ENCODE peak calls at places on chromosomes 12 and 14, in eight cellular contexts. One of them, this sample, is unnamed.
A peak's percentile ranks its signal among the peaks of the same experiment; 100 is the strongest.

GRCh38 chr14:88069677-88070076 is 64.7 kb downstream of the GPR65 start:
- DNase-seq in tibial nerve: no peak
- DNase-seq in CD4-positive, alpha-beta memory T cell: no peak
- DNase-seq in body of pancreas: no peak
- DNase-seq in H9: no peak
- DNase-seq in breast epithelium: no peak
- DNase-seq in thyroid gland: no peak
- DNase-seq in Caco-2: no peak
- DNase-seq in this sample: no peak

GRCh38 chr12:130761537-130762318 is 45.6 kb upstream of the RIMBP2 start:
- DNase-seq in Caco-2: peak; percentile 76
- DNase-seq in CD4-positive, alpha-beta memory T cell: peak; percentile 47
- DNase-seq in thyroid gland: peak; percentile 53
- DNase-seq in breast epithelium: no peak
- DNase-seq in body of pancreas: peak; percentile 31
- DNase-seq in tibial nerve: no peak
- DNase-seq in H9: peak; percentile 80
- DNase-seq in this sample: peak; percentile 33

GRCh38 chr14:74979029-74979428 is 23.6 kb upstream of the PGF start:
- DNase-seq in CD4-positive, alpha-beta memory T cell: no peak
- DNase-seq in breast epithelium: no peak
- DNase-seq in Caco-2: no peak
- DNase-seq in body of pancreas: no peak
- DNase-seq in H9: no peak
- DNase-seq in thyroid gland: no peak
- DNase-seq in tibial nerve: no peak
- DNase-seq in this sample: no peak

GRCh38 chr12:28780096-28780495 is 369.0 kb upstream of the FAR2 start:
- DNase-seq in thyroid gland: no peak
- DNase-seq in breast epithelium: no peak
- DNase-seq in H9: no peak
- DNase-seq in CD4-positive, alpha-beta memory T cell: no peak
- DNase-seq in body of pancreas: no peak
- DNase-seq in Caco-2: no peak
- DNase-seq in tibial nerve: no peak
- DNase-seq in this sample: no peak

GRCh38 chr14:41830679-41831078 is 224.0 kb downstream of the LRFN5 start:
- DNase-seq in Caco-2: peak; percentile 2
- DNase-seq in CD4-positive, alpha-beta memory T cell: no peak
- DNase-seq in tibial nerve: no peak
- DNase-seq in thyroid gland: no peak
- DNase-seq in body of pancreas: no peak
- DNase-seq in H9: no peak
- DNase-seq in breast epithelium: no peak
- DNase-seq in this sample: no peak

GRCh38 chr12:123363743-123364531 is 710 bp downstream of the SBNO1 start:
- DNase-seq in breast epithelium: no peak
- DNase-seq in tibial nerve: no peak
- DNase-seq in CD4-positive, alpha-beta memory T cell: peak; percentile 33
- DNase-seq in Caco-2: peak; percentile 30
- DNase-seq in body of pancreas: peak; percentile 8
- DNase-seq in H9: peak; percentile 39
- DNase-seq in thyroid gland: no peak
- DNase-seq in this sample: peak; percentile 10

GRCh38 chr14:21197418-21198205 is 41.7 kb upstream of the OR5AU1 start:
- DNase-seq in Caco-2: no peak
- DNase-seq in body of pancreas: no peak
- DNase-seq in H9: no peak
- DNase-seq in tibial nerve: no peak
- DNase-seq in CD4-positive, alpha-beta memory T cell: no peak
- DNase-seq in thyroid gland: no peak
- DNase-seq in breast epithelium: no peak
- DNase-seq in this sample: no peak

GRCh38 chr12:65025070-65025469 is 96.0 kb downstream of the WIF1 start:
- DNase-seq in breast epithelium: no peak
- DNase-seq in CD4-positive, alpha-beta memory T cell: no peak
- DNase-seq in Caco-2: no peak
- DNase-seq in body of pancreas: no peak
- DNase-seq in H9: no peak
- DNase-seq in thyroid gland: no peak
- DNase-seq in tibial nerve: no peak
- DNase-seq in this sample: no peak

GRCh38 chr12:126772171-126772864 is 1494.7 kb upstream of the TMEM132C start:
- DNase-seq in tibial nerve: no peak
- DNase-seq in CD4-positive, alpha-beta memory T cell: peak; percentile 84
- DNase-seq in H9: no peak
- DNase-seq in Caco-2: no peak
- DNase-seq in breast epithelium: no peak
- DNase-seq in thyroid gland: no peak
- DNase-seq in body of pancreas: peak; percentile 23
- DNase-seq in this sample: peak; percentile 58

GRCh38 chr12:60269611-60270269 is 673.9 kb downstream of the SLC16A7 start:
- DNase-seq in Caco-2: no peak
- DNase-seq in thyroid gland: no peak
- DNase-seq in tibial nerve: no peak
- DNase-seq in breast epithelium: no peak
- DNase-seq in H9: no peak
- DNase-seq in body of pancreas: no peak
- DNase-seq in CD4-positive, alpha-beta memory T cell: no peak
- DNase-seq in this sample: no peak

GRCh38 chr14:32469388-32470160 is 140.5 kb downstream of the AKAP6 start:
- DNase-seq in breast epithelium: no peak
- DNase-seq in Caco-2: no peak
- DNase-seq in body of pancreas: no peak
- DNase-seq in tibial nerve: no peak
- DNase-seq in H9: no peak
- DNase-seq in CD4-positive, alpha-beta memory T cell: no peak
- DNase-seq in thyroid gland: no peak
- DNase-seq in this sample: no peak

GRCh38 chr12:44851586-44851985 is 24.5 kb downstream of the NELL2 start:
- DNase-seq in breast epithelium: no peak
- DNase-seq in CD4-positive, alpha-beta memory T cell: no peak
- DNase-seq in Caco-2: no peak
- DNase-seq in tibial nerve: no peak
- DNase-seq in H9: no peak
- DNase-seq in body of pancreas: no peak
- DNase-seq in thyroid gland: no peak
- DNase-seq in this sample: no peak

GRCh38 chr12:2891240-2892053 is 756 bp downstream of the TULP3 start:
- DNase-seq in breast epithelium: peak; percentile 54
- DNase-seq in H9: peak; percentile 76
- DNase-seq in tibial nerve: no peak
- DNase-seq in thyroid gland: peak; percentile 66
- DNase-seq in body of pancreas: peak; percentile 57
- DNase-seq in CD4-positive, alpha-beta memory T cell: no peak
- DNase-seq in Caco-2: peak; percentile 82
- DNase-seq in this sample: no peak

GRCh38 chr12:105982022-105982421 is 156.7 kb downstream of the NUAK1 start:
- DNase-seq in Caco-2: no peak
- DNase-seq in thyroid gland: peak; percentile 83
- DNase-seq in CD4-positive, alpha-beta memory T cell: no peak
- DNase-seq in breast epithelium: no peak
- DNase-seq in H9: no peak
- DNase-seq in tibial nerve: no peak
- DNase-seq in body of pancreas: no peak
- DNase-seq in this sample: no peak

GRCh38 chr12:100401660-100402059 is 44.8 kb downstream of the SLC17A8 start:
- DNase-seq in Caco-2: no peak
- DNase-seq in body of pancreas: no peak
- DNase-seq in breast epithelium: no peak
- DNase-seq in H9: no peak
- DNase-seq in CD4-positive, alpha-beta memory T cell: no peak
- DNase-seq in tibial nerve: no peak
- DNase-seq in thyroid gland: no peak
- DNase-seq in this sample: no peak

GRCh38 chr14:99257673-99258221 is 14.2 kb downstream of the BCL11B start:
- DNase-seq in tibial nerve: no peak
- DNase-seq in CD4-positive, alpha-beta memory T cell: peak; percentile 35
- DNase-seq in body of pancreas: no peak
- DNase-seq in H9: no peak
- DNase-seq in breast epithelium: no peak
- DNase-seq in Caco-2: no peak
- DNase-seq in thyroid gland: no peak
- DNase-seq in this sample: peak; percentile 46

GRCh38 chr14:99915305-99916090 is 122.3 kb downstream of the EML1 start:
- DNase-seq in H9: no peak
- DNase-seq in Caco-2: no peak
- DNase-seq in thyroid gland: no peak
- DNase-seq in body of pancreas: no peak
- DNase-seq in tibial nerve: no peak
- DNase-seq in breast epithelium: no peak
- DNase-seq in CD4-positive, alpha-beta memory T cell: no peak
- DNase-seq in this sample: no peak

GRCh38 chr12:68336754-68337343 is 4.7 kb upstream of the MDM1 start:
- DNase-seq in breast epithelium: no peak
- DNase-seq in thyroid gland: no peak
- DNase-seq in Caco-2: no peak
- DNase-seq in body of pancreas: no peak
- DNase-seq in tibial nerve: no peak
- DNase-seq in CD4-positive, alpha-beta memory T cell: no peak
- DNase-seq in H9: no peak
- DNase-seq in this sample: no peak

GRCh38 chr14:56659964-56660551 is 80.5 kb downstream of the TMEM260 start:
- DNase-seq in breast epithelium: no peak
- DNase-seq in body of pancreas: no peak
- DNase-seq in H9: no peak
- DNase-seq in CD4-positive, alpha-beta memory T cell: peak; percentile 3
- DNase-seq in thyroid gland: no peak
- DNase-seq in Caco-2: peak; percentile 56
- DNase-seq in tibial nerve: no peak
- DNase-seq in this sample: peak; percentile 1

GRCh38 chr14:22464422-22465142 is 124.4 kb downstream of the DAD1 start:
- DNase-seq in thyroid gland: no peak
- DNase-seq in CD4-positive, alpha-beta memory T cell: no peak
- DNase-seq in body of pancreas: no peak
- DNase-seq in Caco-2: no peak
- DNase-seq in H9: no peak
- DNase-seq in breast epithelium: no peak
- DNase-seq in tibial nerve: no peak
- DNase-seq in this sample: no peak
- H3K4me1 ChIP-seq in thyroid gland: peaks cover 11% of the 10 kb centered on the region
- H3K4me1 ChIP-seq in CD4-positive, alpha-beta memory T cell: no peaks in the 10 kb centered on the region
- H3K4me1 ChIP-seq in body of pancreas: peaks cover 7% of the 10 kb centered on the region
- H3K4me1 ChIP-seq in Caco-2: no peaks in the 10 kb centered on the region
- H3K4me1 ChIP-seq in H9: no peaks in the 10 kb centered on the region
- H3K4me1 ChIP-seq in breast epithelium: no peaks in the 10 kb centered on the region
- H3K4me1 ChIP-seq in tibial nerve: no peaks in the 10 kb centered on the region
- H3K4me1 ChIP-seq in this sample: no peaks in the 10 kb centered on the region

GRCh38 chr12:26713885-26714383 is 119.1 kb downstream of the ITPR2 start:
- DNase-seq in body of pancreas: no peak
- DNase-seq in breast epithelium: no peak
- DNase-seq in Caco-2: no peak
- DNase-seq in tibial nerve: no peak
- DNase-seq in thyroid gland: no peak
- DNase-seq in CD4-positive, alpha-beta memory T cell: no peak
- DNase-seq in H9: no peak
- DNase-seq in this sample: no peak

GRCh38 chr12:26715232-26715631 is 117.8 kb downstream of the ITPR2 start:
- DNase-seq in CD4-positive, alpha-beta memory T cell: no peak
- DNase-seq in tibial nerve: no peak
- DNase-seq in body of pancreas: no peak
- DNase-seq in H9: no peak
- DNase-seq in Caco-2: no peak
- DNase-seq in breast epithelium: no peak
- DNase-seq in thyroid gland: no peak
- DNase-seq in this sample: no peak

GRCh38 chr12:26712892-26713291 is 120.1 kb downstream of the ITPR2 start:
- DNase-seq in thyroid gland: no peak
- DNase-seq in body of pancreas: no peak
- DNase-seq in CD4-positive, alpha-beta memory T cell: no peak
- DNase-seq in tibial nerve: no peak
- DNase-seq in H9: no peak
- DNase-seq in Caco-2: no peak
- DNase-seq in breast epithelium: no peak
- DNase-seq in this sample: no peak

GRCh38 chr12:26711569-26711968 is 121.4 kb downstream of the ITPR2 start:
- DNase-seq in H9: no peak
- DNase-seq in thyroid gland: no peak
- DNase-seq in tibial nerve: no peak
- DNase-seq in CD4-positive, alpha-beta memory T cell: no peak
- DNase-seq in body of pancreas: no peak
- DNase-seq in Caco-2: no peak
- DNase-seq in breast epithelium: no peak
- DNase-seq in this sample: no peak

GRCh38 chr12:26711072-26711471 is 121.9 kb downstream of the ITPR2 start:
- DNase-seq in thyroid gland: no peak
- DNase-seq in breast epithelium: no peak
- DNase-seq in body of pancreas: no peak
- DNase-seq in Caco-2: no peak
- DNase-seq in tibial nerve: no peak
- DNase-seq in H9: no peak
- DNase-seq in CD4-positive, alpha-beta memory T cell: no peak
- DNase-seq in this sample: no peak
- H3K4me1 ChIP-seq in thyroid gland: no peaks in the 10 kb centered on the region
- H3K4me1 ChIP-seq in breast epithelium: no peaks in the 10 kb centered on the region
- H3K4me1 ChIP-seq in body of pancreas: no peaks in the 10 kb centered on the region
- H3K4me1 ChIP-seq in Caco-2: peaks cover 19% of the 10 kb centered on the region
- H3K4me1 ChIP-seq in tibial nerve: no peaks in the 10 kb centered on the region
- H3K4me1 ChIP-seq in H9: peaks cover 3% of the 10 kb centered on the region
- H3K4me1 ChIP-seq in CD4-positive, alpha-beta memory T cell: no peaks in the 10 kb centered on the region
- H3K4me1 ChIP-seq in this sample: no peaks in the 10 kb centered on the region

GRCh38 chr12:26734510-26735248 is 98.3 kb downstream of the ITPR2 start:
- DNase-seq in H9: no peak
- DNase-seq in CD4-positive, alpha-beta memory T cell: no peak
- DNase-seq in body of pancreas: no peak
- DNase-seq in tibial nerve: no peak
- DNase-seq in breast epithelium: no peak
- DNase-seq in thyroid gland: no peak
- DNase-seq in Caco-2: no peak
- DNase-seq in this sample: no peak
- H3K4me1 ChIP-seq in H9: no peaks in the 10 kb centered on the region
- H3K4me1 ChIP-seq in CD4-positive, alpha-beta memory T cell: peaks cover 10% of the 10 kb centered on the region
- H3K4me1 ChIP-seq in body of pancreas: peaks cover 41% of the 10 kb centered on the region
- H3K4me1 ChIP-seq in tibial nerve: peaks cover 7% of the 10 kb centered on the region
- H3K4me1 ChIP-seq in breast epithelium: no peaks in the 10 kb centered on the region
- H3K4me1 ChIP-seq in thyroid gland: peaks cover 27% of the 10 kb centered on the region
- H3K4me1 ChIP-seq in Caco-2: no peaks in the 10 kb centered on the region
- H3K4me1 ChIP-seq in this sample: peaks cover 5% of the 10 kb centered on the region

GRCh38 chr14:68691031-68691864 is 101.6 kb downstream of the ZFP36L1 start:
- DNase-seq in breast epithelium: no peak
- DNase-seq in body of pancreas: no peak
- DNase-seq in thyroid gland: no peak
- DNase-seq in Caco-2: no peak
- DNase-seq in tibial nerve: no peak
- DNase-seq in CD4-positive, alpha-beta memory T cell: no peak
- DNase-seq in H9: peak; percentile 68
- DNase-seq in this sample: no peak

GRCh38 chr14:68692216-68692615 is 100.7 kb downstream of the ZFP36L1 start:
- DNase-seq in thyroid gland: no peak
- DNase-seq in body of pancreas: no peak
- DNase-seq in H9: no peak
- DNase-seq in breast epithelium: no peak
- DNase-seq in Caco-2: no peak
- DNase-seq in CD4-positive, alpha-beta memory T cell: no peak
- DNase-seq in tibial nerve: no peak
- DNase-seq in this sample: no peak

GRCh38 chr14:68694516-68695235 is 98.2 kb downstream of the ZFP36L1 start:
- DNase-seq in thyroid gland: no peak
- DNase-seq in H9: no peak
- DNase-seq in breast epithelium: no peak
- DNase-seq in body of pancreas: no peak
- DNase-seq in tibial nerve: no peak
- DNase-seq in CD4-positive, alpha-beta memory T cell: no peak
- DNase-seq in Caco-2: no peak
- DNase-seq in this sample: no peak

GRCh38 chr14:68693926-68694325 is 98.9 kb downstream of the ZFP36L1 start:
- DNase-seq in body of pancreas: no peak
- DNase-seq in H9: no peak
- DNase-seq in Caco-2: no peak
- DNase-seq in tibial nerve: no peak
- DNase-seq in CD4-positive, alpha-beta memory T cell: no peak
- DNase-seq in thyroid gland: no peak
- DNase-seq in breast epithelium: no peak
- DNase-seq in this sample: no peak

GRCh38 chr14:68692916-68693771 is 99.7 kb downstream of the ZFP36L1 start:
- DNase-seq in H9: no peak
- DNase-seq in tibial nerve: no peak
- DNase-seq in CD4-positive, alpha-beta memory T cell: no peak
- DNase-seq in breast epithelium: no peak
- DNase-seq in body of pancreas: no peak
- DNase-seq in thyroid gland: no peak
- DNase-seq in Caco-2: no peak
- DNase-seq in this sample: no peak
- H3K4me1 ChIP-seq in H9: no peaks in the 10 kb centered on the region
- H3K4me1 ChIP-seq in tibial nerve: peaks cover 37% of the 10 kb centered on the region
- H3K4me1 ChIP-seq in CD4-positive, alpha-beta memory T cell: peaks cover 6% of the 10 kb centered on the region
- H3K4me1 ChIP-seq in breast epithelium: no peaks in the 10 kb centered on the region
- H3K4me1 ChIP-seq in body of pancreas: no peaks in the 10 kb centered on the region
- H3K4me1 ChIP-seq in thyroid gland: peaks cover 38% of the 10 kb centered on the region
- H3K4me1 ChIP-seq in Caco-2: peaks cover 4% of the 10 kb centered on the region
- H3K4me1 ChIP-seq in this sample: peaks cover 3% of the 10 kb centered on the region